ENCODE peak calls at places on chromosomes 2 and 18, in four cellular contexts. One of them, this sample, is unnamed.

GRCh38 chr2:17538022-17538843 is 2.3 kb upstream of the VSNL1 start:
- DNase-seq in Calu3: no peak
- DNase-seq in OCI-M1: no peak
- DNase-seq in RPMI8226: no peak
- DNase-seq in this sample: no peak

GRCh38 chr2:218063541-218064295 is 5.3 kb upstream of the RUFY4 start:
- DNase-seq in RPMI8226: peak
- DNase-seq in OCI-M1: no peak
- DNase-seq in Calu3: no peak
- DNase-seq in this sample: no peak

GRCh38 chr18:34458371-34458770 is 233.7 kb upstream of the NOL4 start:
- DNase-seq in RPMI8226: no peak
- DNase-seq in Calu3: no peak
- DNase-seq in OCI-M1: peak
- DNase-seq in this sample: no peak

GRCh38 chr2:178315488-178315948 is 121.2 kb downstream of the OSBPL6 start:
- DNase-seq in OCI-M1: peak
- DNase-seq in RPMI8226: no peak
- DNase-seq in Calu3: no peak
- DNase-seq in this sample: peak

GRCh38 chr18:8288447-8289213 is 320.6 kb upstream of the RAB12 start:
- DNase-seq in Calu3: no peak
- DNase-seq in RPMI8226: no peak
- DNase-seq in OCI-M1: no peak
- DNase-seq in this sample: no peak

GRCh38 chr2:50957880-50958279 is 74.1 kb downstream of the NRXN1 start:
- DNase-seq in RPMI8226: no peak
- DNase-seq in Calu3: no peak
- DNase-seq in OCI-M1: peak
- DNase-seq in this sample: no peak

GRCh38 chr2:46850742-46851141 is 64.9 kb downstream of the MCFD2 start:
- DNase-seq in RPMI8226: no peak
- DNase-seq in OCI-M1: no peak
- DNase-seq in Calu3: peak
- DNase-seq in this sample: no peak

GRCh38 chr2:226607379-226607778 is 192.2 kb downstream of the IRS1 start:
- DNase-seq in OCI-M1: peak
- DNase-seq in RPMI8226: no peak
- DNase-seq in Calu3: no peak
- DNase-seq in this sample: no peak

GRCh38 chr2:151556121-151556520 is 146.4 kb downstream of the RIF1 start:
- DNase-seq in OCI-M1: peak
- DNase-seq in RPMI8226: no peak
- DNase-seq in Calu3: no peak
- DNase-seq in this sample: no peak

GRCh38 chr2:26184555-26185303 is 11.8 kb downstream of the GAREM2 start:
- DNase-seq in OCI-M1: no peak
- DNase-seq in Calu3: peak
- DNase-seq in RPMI8226: peak
- DNase-seq in this sample: peak

GRCh38 chr2:127014630-127015029 is 92.3 kb downstream of the BIN1 start:
- DNase-seq in RPMI8226: no peak
- DNase-seq in Calu3: no peak
- DNase-seq in OCI-M1: no peak
- DNase-seq in this sample: no peak

GRCh38 chr18:59909289-59910036 is 9.7 kb downstream of the PMAIP1 start:
- DNase-seq in OCI-M1: no peak
- DNase-seq in RPMI8226: no peak
- DNase-seq in Calu3: no peak
- DNase-seq in this sample: no peak

GRCh38 chr2:44542520-44542919 is 180.8 kb downstream of the CAMKMT start:
- DNase-seq in OCI-M1: peak
- DNase-seq in Calu3: no peak
- DNase-seq in RPMI8226: no peak
- DNase-seq in this sample: peak

GRCh38 chr2:226117506-226118065 is 682.0 kb downstream of the IRS1 start:
- DNase-seq in OCI-M1: no peak
- DNase-seq in Calu3: no peak
- DNase-seq in RPMI8226: no peak
- DNase-seq in this sample: no peak

GRCh38 chr2:12479042-12479601 is 237.6 kb upstream of the TRIB2 start:
- DNase-seq in Calu3: no peak
- DNase-seq in RPMI8226: no peak
- DNase-seq in OCI-M1: peak
- DNase-seq in this sample: no peak

GRCh38 chr2:64858541-64859031 is 130.6 kb upstream of the SLC1A4 start:
- DNase-seq in Calu3: no peak
- DNase-seq in RPMI8226: no peak
- DNase-seq in OCI-M1: no peak
- DNase-seq in this sample: no peak

GRCh38 chr2:113965644-113966043 is 75.8 kb downstream of the ACTR3 start:
- DNase-seq in OCI-M1: peak
- DNase-seq in RPMI8226: peak
- DNase-seq in Calu3: peak
- DNase-seq in this sample: peak

GRCh38 chr18:49669403-49669802 is 107.5 kb downstream of the LIPG start:
- DNase-seq in RPMI8226: no peak
- DNase-seq in Calu3: no peak
- DNase-seq in OCI-M1: no peak
- DNase-seq in this sample: no peak

GRCh38 chr2:178025551-178026185 is 46.9 kb downstream of the PDE11A start:
- DNase-seq in RPMI8226: no peak
- DNase-seq in Calu3: no peak
- DNase-seq in OCI-M1: no peak
- DNase-seq in this sample: no peak

GRCh38 chr2:239396881-239397681 is 3.7 kb downstream of the HDAC4 start:
- DNase-seq in RPMI8226: peak
- DNase-seq in Calu3: no peak
- DNase-seq in OCI-M1: no peak
- DNase-seq in this sample: no peak

GRCh38 chr2:36322108-36322507 is 33.5 kb upstream of the CRIM1 start:
- DNase-seq in Calu3: no peak
- DNase-seq in RPMI8226: no peak
- DNase-seq in OCI-M1: no peak
- DNase-seq in this sample: no peak

GRCh38 chr2:54665436-54665856 is 58.0 kb upstream of the EML6 start:
- DNase-seq in OCI-M1: peak
- DNase-seq in RPMI8226: peak
- DNase-seq in Calu3: peak
- DNase-seq in this sample: peak

GRCh38 chr18:39863916-39864315 is 2091.1 kb upstream of the PIK3C3 start:
- DNase-seq in Calu3: no peak
- DNase-seq in OCI-M1: no peak
- DNase-seq in RPMI8226: no peak
- DNase-seq in this sample: no peak

GRCh38 chr18:7919565-7919964 is 352.4 kb downstream of the PTPRM start:
- DNase-seq in RPMI8226: no peak
- DNase-seq in OCI-M1: no peak
- DNase-seq in Calu3: no peak
- DNase-seq in this sample: no peak

GRCh38 chr2:68837164-68837860 is 33.9 kb downstream of the BMP10 start:
- DNase-seq in OCI-M1: peak
- DNase-seq in RPMI8226: peak
- DNase-seq in Calu3: no peak
- DNase-seq in this sample: peak

This sample was measured in erythroblast.